ENCODE peak calls at places on chromosomes 4 and X, in seven cellular contexts. R, L, Q, N, H, X and S are unnamed samples.

GRCh38 chr4:139988863-139989765 is 164.9 kb downstream of the MAML3 start:
- DNase-seq in X (no peak), Q (peak; percentile 82), R (no peak), H (no peak), N (peak; percentile 16), L (no peak), S (no peak)

GRCh38 chrX:9320940-9321339 is 143.9 kb upstream of the TBL1X start:
- DNase-seq in R (no peak), Q (no peak), N (no peak), X (no peak), L (no peak), H (no peak), S (peak; percentile 65)

GRCh38 chr4:140130677-140131076 is 23.3 kb downstream of the MAML3 start:
- DNase-seq in R (no peak), X (no peak), N (no peak), L (no peak), H (no peak), Q (peak; percentile 81), S (no peak)

GRCh38 chr4:9880411-9881197 is 99.2 kb downstream of the DRD5 start:
- DNase-seq in Q (no peak), R (no peak), L (no peak), H (no peak), X (no peak), N (no peak), S (no peak)

GRCh38 chr4:42492977-42493376 is 95.7 kb downstream of the SHISA3 start:
- DNase-seq in H (no peak), L (no peak), R (no peak), Q (no peak), N (peak; percentile 22), X (no peak), S (no peak)

GRCh38 chrX:71128915-71129765 is 10.7 kb downstream of the MED12 start:
- DNase-seq in R (no peak), H (peak; percentile 79), Q (no peak), L (peak; percentile 65), X (peak; percentile 76), N (peak; percentile 35), S (peak; percentile 23)

GRCh38 chrX:68114573-68115199 is 318.6 kb downstream of the OPHN1 start:
- DNase-seq in Q (no peak), H (no peak), N (no peak), R (no peak), X (no peak), L (no peak), S (no peak)

GRCh38 chr4:7206385-7206784 is 14.0 kb downstream of the SORCS2 start:
- DNase-seq in H (no peak), N (no peak), Q (no peak), R (no peak), X (no peak), L (peak; percentile 35), S (no peak)

GRCh38 chr4:156968479-156968984 is 3.1 kb downstream of the PDGFC start:
- DNase-seq in N (peak; percentile 55), H (peak; percentile 42), L (peak; percentile 18), R (no peak), Q (peak; percentile 62), X (peak; percentile 72), S (peak; percentile 8)

GRCh38 chr4:110208419-110208818 is 10.0 kb upstream of the ELOVL6 start:
- DNase-seq in N (no peak), X (no peak), R (no peak), L (no peak), Q (no peak), H (no peak), S (no peak)

GRCh38 chrX:132401935-132402334 is 86.9 kb downstream of the MBNL3 start:
- DNase-seq in R (no peak), X (no peak), Q (no peak), L (no peak), N (peak; percentile 21), H (no peak), S (no peak)

GRCh38 chr4:138948918-138949317 is 66.7 kb upstream of the NOCT start:
- DNase-seq in X (peak; percentile 11), H (no peak), R (no peak), N (no peak), Q (no peak), L (no peak), S (peak; percentile 72)

GRCh38 chrX:151977009-151977408 is 2.5 kb upstream of the GABRE start:
- DNase-seq in X (no peak), N (no peak), R (no peak), Q (no peak), L (no peak), H (no peak), S (no peak)

GRCh38 chrX:44203791-44204190 is 139.7 kb downstream of the EFHC2 start:
- DNase-seq in X (no peak), N (peak; percentile 0), L (no peak), H (no peak), Q (peak; percentile 12), R (no peak), S (peak; percentile 57)

DNA sequence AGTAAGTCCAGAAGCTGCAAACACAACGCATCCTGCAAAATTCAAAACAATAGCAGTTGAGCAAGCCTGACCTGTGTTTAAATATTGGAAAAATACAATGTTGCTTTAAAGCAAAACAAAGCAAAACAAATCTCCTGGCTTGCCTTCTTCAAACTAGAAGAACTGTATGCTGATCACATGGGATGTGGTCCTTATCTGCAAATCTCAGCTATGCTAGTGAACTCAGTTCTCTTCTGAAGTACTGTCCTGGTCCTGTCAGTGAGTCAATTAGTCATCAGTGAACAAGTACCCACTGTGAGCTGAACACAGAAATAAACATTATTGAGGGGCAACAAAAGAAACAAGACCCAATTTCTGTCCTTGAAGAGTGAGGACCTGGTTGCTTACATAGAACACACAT is 522.5 kb downstream of the SMARCA1 start:
- DNase-seq in H (no peak), N (peak; percentile 28), Q (no peak), L (no peak), X (no peak), R (no peak), S (no peak)
- TF ChIP-seq JUND in H (no peak), N (no peak), Q (no peak), L (no peak), X (no peak), R (no peak), S (no peak)

DNA sequence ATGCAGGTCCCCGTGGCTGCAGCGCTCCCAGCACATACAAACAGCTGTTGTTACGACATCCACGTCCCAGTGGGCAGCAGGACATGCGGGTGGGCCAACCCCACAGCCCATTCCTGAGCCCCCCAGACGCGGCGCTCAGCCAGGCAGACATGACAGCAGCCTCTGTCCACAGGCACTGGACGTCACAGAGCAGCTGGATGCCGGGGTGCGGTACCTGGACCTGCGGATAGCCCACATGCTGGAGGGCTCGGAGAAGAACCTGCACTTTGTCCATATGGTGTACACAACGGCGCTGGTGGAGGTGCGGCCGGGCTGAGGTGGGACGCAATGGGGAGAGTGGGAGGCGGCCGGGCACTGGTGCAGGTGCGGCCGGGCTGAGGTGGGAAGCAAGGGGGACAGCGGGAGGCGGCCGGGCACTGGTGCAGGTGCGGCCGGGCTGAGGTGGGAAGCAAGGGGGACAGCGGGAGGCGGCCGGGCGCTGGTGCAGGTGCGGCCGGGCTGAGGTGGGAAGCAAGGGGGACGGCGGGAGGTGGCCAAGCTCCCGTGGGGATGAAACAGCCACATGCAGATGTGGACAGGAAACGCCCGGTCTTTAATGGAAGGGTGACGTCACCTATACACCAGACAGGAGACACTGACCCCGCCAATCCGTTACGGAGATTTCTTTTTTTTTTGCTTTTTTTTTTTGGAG is 9.4 kb downstream of the PLCXD1 start:
- DNase-seq in R (no peak), N (no peak), H (no peak), X (no peak), L (no peak), Q (no peak), S (no peak)
- TF ChIP-seq JUND in R (no peak), N (no peak), H (no peak), X (no peak), L (no peak), Q (no peak), S (no peak)

GRCh38 chr4:158169516-158169915 is 3.3 kb downstream of the GASK1B start:
- DNase-seq in N (no peak), L (no peak), X (no peak), Q (no peak), H (no peak), R (no peak), S (no peak)

GRCh38 chr4:158171456-158171790 is 1.4 kb downstream of the GASK1B start:
- DNase-seq in N (no peak), L (no peak), R (no peak), X (no peak), H (no peak), Q (no peak), S (no peak)

GRCh38 chr4:158172196-158172557 is 648 bp downstream of the GASK1B start:
- DNase-seq in Q (no peak), N (no peak), X (no peak), R (no peak), L (no peak), H (no peak), S (no peak)

GRCh38 chr4:158169931-158170690 is 2.7 kb downstream of the GASK1B start:
- DNase-seq in X (no peak), L (no peak), H (no peak), Q (no peak), R (no peak), N (peak; percentile 4), S (no peak)

GRCh38 chr4:158170691-158171455 is 2.0 kb downstream of the GASK1B start:
- DNase-seq in X (peak; percentile 86), N (peak; percentile 55), Q (no peak), H (no peak), L (peak; percentile 40), R (no peak), S (no peak)
- TF ChIP-seq JUND in X (no peak), N (no peak), Q (no peak), H (no peak), L (no peak), R (no peak), S (no peak)

GRCh38 chr4:78032446-78032845 is 24.7 kb upstream of the FRAS1 start:
- DNase-seq in R (no peak), N (no peak), Q (no peak), H (peak; percentile 34), X (no peak), L (no peak), S (peak; percentile 10)

GRCh38 chr4:78033859-78034258 is 23.3 kb upstream of the FRAS1 start:
- DNase-seq in L (no peak), R (no peak), N (no peak), X (no peak), Q (no peak), H (no peak), S (no peak)

GRCh38 chr4:78032929-78033328 is 24.2 kb upstream of the FRAS1 start:
- DNase-seq in X (no peak), H (no peak), R (no peak), N (no peak), L (no peak), Q (no peak), S (no peak)

GRCh38 chr4:78031457-78031856 is 25.7 kb upstream of the FRAS1 start:
- DNase-seq in X (no peak), R (no peak), Q (no peak), N (no peak), H (no peak), L (no peak), S (no peak)
- TF ChIP-seq JUND in X (no peak), R (no peak), Q (no peak), N (no peak), H (no peak), L (no peak), S (no peak)

DNA sequence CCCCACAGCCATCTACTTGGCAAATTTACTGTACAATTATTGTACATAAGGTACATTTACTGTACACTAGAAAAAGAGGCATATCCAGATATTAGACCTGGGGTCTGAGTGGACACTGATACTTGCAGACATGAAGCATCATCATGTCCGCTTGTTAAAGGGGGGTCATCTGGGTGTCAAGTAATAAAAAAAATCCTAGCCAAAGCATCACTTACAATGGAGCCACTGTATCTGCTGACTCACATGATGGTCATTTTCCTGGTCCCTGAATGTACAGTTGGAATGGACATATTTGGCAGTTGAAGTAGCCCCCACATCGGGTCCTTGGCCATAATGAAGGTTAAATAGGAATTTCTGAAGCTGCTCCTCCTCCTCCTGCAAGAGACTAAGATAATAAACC is 228.8 kb downstream of the THOC2 start:
- DNase-seq in X (no peak), R (no peak), H (no peak), L (no peak), Q (no peak), N (no peak), S (no peak)
- TF ChIP-seq JUND in X (no peak), R (no peak), H (no peak), L (no peak), Q (no peak), N (no peak), S (no peak)